ENCODE peak calls at places on chromosomes 16 and 17, in five cellular contexts. A, D, V, H and N are unnamed samples.

GRCh38 chr17:36743130-36743529 is 141.7 kb downstream of the MRM1 start:
- DNase-seq in A (no peak), D (no peak), V (no peak), H (no peak), N (peak; percentile 57)

GRCh38 chr16:27756206-27756970 is 206.4 kb downstream of the KATNIP start:
- DNase-seq in A (no peak), D (peak; percentile 85), V (no peak), H (no peak), N (no peak)

GRCh38 chr17:32485261-32485955 is 1.4 kb upstream of the CDK5R1 start:
- DNase-seq in A (no peak), D (no peak), V (no peak), H (no peak), N (no peak)

GRCh38 chr17:58399974-58400373 is 17.4 kb downstream of the RNF43 start:
- DNase-seq in A (no peak), D (no peak), V (no peak), H (no peak), N (no peak)

GRCh38 chr16:55043499-55043898 is 112.8 kb downstream of the IRX5 start:
- DNase-seq in A (no peak), D (no peak), V (no peak), H (no peak), N (no peak)

GRCh38 chr17:40362696-40363479 is 1.6 kb downstream of the GJD3 start:
- DNase-seq in A (peak; percentile 73), D (peak; percentile 85), V (peak; percentile 59), H (peak; percentile 73), N (peak; percentile 47)

GRCh38 chr17:27544350-27545131 is 86.4 kb upstream of the LGALS9 start:
- DNase-seq in A (no peak), D (peak; percentile 59), V (no peak), H (peak; percentile 51), N (no peak)

GRCh38 chr17:38716368-38717005 is 11.4 kb downstream of the MLLT6 start:
- DNase-seq in A (no peak), D (no peak), V (no peak), H (no peak), N (no peak)

GRCh38 chr17:16486373-16487250 is 5.4 kb downstream of the LRRC75A start:
- DNase-seq in A (peak; percentile 73), D (no peak), V (peak; percentile 94), H (no peak), N (peak; percentile 92)

GRCh38 chr17:42065201-42065600 is 14.8 kb upstream of the C17orf113 start:
- DNase-seq in A (no peak), D (no peak), V (no peak), H (no peak), N (no peak)

GRCh38 chr16:86044241-86044671 is 145.3 kb downstream of the IRF8 start:
- DNase-seq in A (peak; percentile 18), D (peak; percentile 59), V (no peak), H (peak; percentile 37), N (no peak)

GRCh38 chr16:1906052-1906845 is 12.0 kb downstream of the HS3ST6 start:
- DNase-seq in A (no peak), D (no peak), V (no peak), H (no peak), N (no peak)

GRCh38 chr16:2008631-2009301 is 855 bp downstream of the ZNF598 start:
- DNase-seq in A (peak; percentile 62), D (peak; percentile 58), V (no peak), H (no peak), N (no peak)